ENCODE peak calls at places on chromosome 12, in four cellular contexts. D, E, U and G are unnamed samples.

GRCh38 chr12:124734224-124734788 is 129.4 kb downstream of the SCARB1 start:
- DNase-seq in E (no peak), U (no peak), D (no peak), G (no peak)

GRCh38 chr12:107359382-107359781 is 266.0 kb upstream of the CRY1 start:
- DNase-seq in D (no peak), U (no peak), E (no peak), G (peak)

GRCh38 chr12:33267641-33268040 is 172.0 kb downstream of the SYT10 start:
- DNase-seq in D (no peak), U (no peak), E (no peak), G (no peak)

GRCh38 chr12:45284096-45284901 is 68.4 kb downstream of the ANO6 start:
- DNase-seq in D (no peak), E (no peak), U (no peak), G (no peak)

GRCh38 chr12:98416845-98417244 is 98.5 kb upstream of the TMPO start:
- DNase-seq in E (no peak), D (no peak), U (no peak), G (no peak)

GRCh38 chr12:33026791-33027190 is 130.2 kb upstream of the PKP2 start:
- DNase-seq in U (no peak), E (no peak), D (no peak), G (no peak)

GRCh38 chr12:12704593-12705230 is 8.7 kb upstream of the GPR19 start:
- DNase-seq in E (no peak), D (no peak), U (peak), G (peak)

GRCh38 chr12:59678759-59679411 is 83.1 kb downstream of the SLC16A7 start:
- DNase-seq in E (no peak), U (no peak), D (no peak), G (no peak)

GRCh38 chr12:104182144-104182543 is 33.4 kb upstream of the TXNRD1 start:
- DNase-seq in D (peak), U (peak), E (no peak), G (no peak)

GRCh38 chr12:27585739-27586265 is 61.8 kb downstream of the PPFIBP1 start:
- DNase-seq in D (no peak), U (no peak), E (no peak), G (no peak)

GRCh38 chr12:7678744-7679143 is 13.0 kb upstream of the APOBEC1 start:
- DNase-seq in E (no peak), U (no peak), D (no peak), G (no peak)

GRCh38 chr12:26196424-26196722 is 1.0 kb downstream of the SSPN start:
- DNase-seq in U (no peak), E (no peak), D (no peak), G (no peak)

GRCh38 chr12:49332891-49333371 is 4.1 kb downstream of the C1QL4 start:
- DNase-seq in U (no peak), E (no peak), D (peak), G (no peak)

GRCh38 chr12:65867428-65867827 is 43.1 kb downstream of the HMGA2 start:
- DNase-seq in U (no peak), D (no peak), E (no peak), G (no peak)

GRCh38 chr12:65878540-65878939 is 54.3 kb downstream of the HMGA2 start:
- DNase-seq in U (no peak), D (no peak), E (no peak), G (no peak)

GRCh38 chr12:22684526-22685118 is 59.7 kb downstream of the ETNK1 start:
- DNase-seq in U (no peak), D (no peak), E (peak), G (no peak)

GRCh38 chr12:14960548-14961465 is 594 bp downstream of the ARHGDIB start:
- DNase-seq in E (no peak), U (no peak), D (no peak), G (no peak)

GRCh38 chr12:64413884-64414283 is 9.7 kb downstream of the XPOT start:
- DNase-seq in E (no peak), U (no peak), D (no peak), G (no peak)

GRCh38 chr12:7642876-7643309 is 22.8 kb downstream of the APOBEC1 start:
- DNase-seq in U (no peak), D (no peak), E (peak), G (no peak)

GRCh38 chr12:7090222-7090998 is 1.8 kb downstream of the C1R start:
- DNase-seq in D (peak), U (no peak), E (no peak), G (no peak)

GRCh38 chr12:48815281-48816110 is 2.8 kb upstream of the CACNB3 start:
- DNase-seq in U (peak), E (peak), D (peak), G (peak)

GRCh38 chr12:54415223-54415929 is 3.7 kb downstream of the ITGA5 start:
- DNase-seq in D (no peak), U (no peak), E (peak), G (no peak)

GRCh38 chr12:128829870-128830504 is 6.2 kb upstream of the SLC15A4 start:
- DNase-seq in U (no peak), D (no peak), E (no peak), G (no peak)

GRCh38 chr12:53938276-53939140 is at the start of gene HOXC13:
- DNase-seq in D (peak), U (peak), E (peak), G (no peak)

GRCh38 chr12:75996907-75997447 is 34.6 kb downstream of the PHLDA1 start:
- DNase-seq in E (no peak), U (no peak), D (no peak), G (no peak)

GRCh38 chr12:52280796-52281560 is 6.5 kb downstream of the KRT86 start:
- DNase-seq in D (peak), E (no peak), U (peak), G (peak)

DNA sequence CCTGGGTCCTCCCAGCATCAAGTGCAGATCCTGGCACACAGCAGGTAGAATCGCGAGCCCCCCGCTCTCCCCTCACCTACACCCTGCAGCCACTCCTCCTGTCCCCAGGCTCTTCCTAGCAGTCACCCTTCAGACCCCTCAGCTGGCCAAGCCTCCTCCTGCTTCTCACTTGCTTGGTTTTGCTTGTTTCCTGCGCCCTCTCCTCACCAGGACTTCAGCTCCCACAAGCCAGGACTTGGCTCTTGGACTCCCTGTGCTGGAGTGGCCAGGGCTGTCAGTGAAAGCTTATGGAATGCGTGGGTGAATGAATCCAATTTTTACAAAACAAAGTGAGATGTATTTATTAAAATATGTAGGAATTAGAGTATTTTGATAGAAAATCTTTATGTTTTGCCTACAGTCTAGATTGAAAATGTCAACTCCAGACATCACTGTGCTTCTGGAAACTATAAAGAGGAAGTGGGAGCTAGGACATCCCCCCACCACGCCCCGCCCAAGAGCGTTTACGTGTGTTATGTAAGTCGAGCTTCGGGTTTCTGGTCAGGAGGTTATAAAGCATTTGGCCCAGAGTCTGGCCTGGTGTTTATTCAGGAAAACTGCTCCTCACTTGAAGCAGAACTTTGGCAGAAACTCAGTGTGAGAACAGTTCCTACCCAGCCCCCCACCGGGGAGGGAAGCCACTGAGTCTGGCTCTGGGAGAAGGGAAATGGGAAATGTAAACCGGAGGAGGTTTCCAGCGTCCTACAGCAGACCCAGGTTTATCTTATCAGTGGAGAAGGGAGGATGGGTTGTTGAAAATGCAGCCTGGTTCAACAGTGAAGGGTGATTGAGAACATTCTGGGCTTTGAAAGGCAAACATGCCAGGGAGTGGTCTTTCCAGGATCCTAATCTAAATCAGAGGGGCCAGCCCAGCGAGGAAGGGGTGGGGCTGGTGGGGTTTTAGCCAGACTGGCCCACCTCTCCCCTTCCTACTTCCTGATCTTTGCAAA is 8.8 kb downstream of the ALDH2 start:
- DNase-seq in D (peak), U (peak), E (no peak), G (no peak)
- H3K4me3 ChIP-seq in D (no peak), U (no peak), E (no peak), G (no peak)

GRCh38 chr12:123390415-123391093 is 6.6 kb downstream of the KMT5A start:
- DNase-seq in U (no peak), E (no peak), D (no peak), G (no peak)
- H3K4me3 ChIP-seq in U (peak), E (no peak), D (no peak), G (peak)

DNA sequence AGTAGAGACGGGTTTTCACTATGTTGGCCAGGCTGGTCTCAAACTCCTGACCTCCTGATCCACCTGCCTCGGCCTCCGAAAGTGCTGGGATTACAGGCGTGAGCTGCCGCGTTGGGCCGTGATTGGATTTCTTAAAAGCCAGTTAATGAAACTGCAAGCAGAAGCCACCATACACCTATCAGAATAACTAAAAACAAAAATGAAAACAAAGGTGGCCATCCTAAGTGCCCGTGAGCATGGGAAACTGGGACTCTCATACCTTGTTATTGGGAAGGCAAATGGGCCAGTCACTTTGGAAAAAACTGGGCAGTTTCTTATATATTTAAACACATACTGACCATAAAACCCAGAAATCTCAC is 7.7 kb upstream of the TCTN1 start:
- DNase-seq in U (no peak), D (no peak), E (no peak), G (no peak)
- H3K4me3 ChIP-seq in U (no peak), D (no peak), E (no peak), G (no peak)

GRCh38 chr12:42679402-42679801 is 89.9 kb upstream of the PRICKLE1 start:
- DNase-seq in U (peak), E (no peak), D (no peak), G (peak)
- H3K4me3 ChIP-seq in U (no peak), E (no peak), D (no peak), G (no peak)